ENCODE peak calls at places on chromosomes 3 and 15, in eight cellular contexts. One of them, this sample, is unnamed.

GRCh38 chr15:70035051-70035718 is 62.5 kb downstream of the TLE3 start:
- DNase-seq in breast epithelium: peak
- DNase-seq in stomach: no peak
- DNase-seq in transverse colon: no peak
- DNase-seq in GM23338: no peak
- DNase-seq in HCT116: no peak
- DNase-seq in spleen: peak
- DNase-seq in HL-60: no peak
- DNase-seq in this sample: no peak

GRCh38 chr15:68414591-68414990 is 17.4 kb downstream of the ITGA11 start:
- DNase-seq in HL-60: no peak
- DNase-seq in breast epithelium: no peak
- DNase-seq in stomach: no peak
- DNase-seq in spleen: no peak
- DNase-seq in HCT116: no peak
- DNase-seq in transverse colon: no peak
- DNase-seq in GM23338: no peak
- DNase-seq in this sample: no peak

GRCh38 chr3:128281461-128282367 is 128.4 kb downstream of the EEFSEC start:
- DNase-seq in breast epithelium: no peak
- DNase-seq in spleen: peak
- DNase-seq in transverse colon: no peak
- DNase-seq in stomach: no peak
- DNase-seq in HCT116: no peak
- DNase-seq in GM23338: no peak
- DNase-seq in HL-60: no peak
- DNase-seq in this sample: no peak

GRCh38 chr3:2823016-2823415 is 287.2 kb downstream of the IL5RA start:
- DNase-seq in breast epithelium: no peak
- DNase-seq in HCT116: no peak
- DNase-seq in spleen: no peak
- DNase-seq in stomach: no peak
- DNase-seq in HL-60: no peak
- DNase-seq in GM23338: no peak
- DNase-seq in transverse colon: no peak
- DNase-seq in this sample: no peak

GRCh38 chr3:123652346-123652984 is 67.6 kb upstream of the HACD2 start:
- DNase-seq in stomach: peak
- DNase-seq in transverse colon: peak
- DNase-seq in HCT116: peak
- DNase-seq in breast epithelium: peak
- DNase-seq in HL-60: peak
- DNase-seq in spleen: peak
- DNase-seq in GM23338: peak
- DNase-seq in this sample: peak

GRCh38 chr15:66724732-66725467 is 22.9 kb downstream of the SMAD6 start:
- DNase-seq in stomach: no peak
- DNase-seq in HL-60: no peak
- DNase-seq in spleen: no peak
- DNase-seq in GM23338: no peak
- DNase-seq in HCT116: no peak
- DNase-seq in transverse colon: no peak
- DNase-seq in breast epithelium: no peak
- DNase-seq in this sample: no peak

GRCh38 chr3:100170492-100170891 is 56.2 kb upstream of the FILIP1L start:
- DNase-seq in breast epithelium: no peak
- DNase-seq in transverse colon: no peak
- DNase-seq in HL-60: no peak
- DNase-seq in spleen: no peak
- DNase-seq in HCT116: no peak
- DNase-seq in stomach: no peak
- DNase-seq in GM23338: no peak
- DNase-seq in this sample: no peak

GRCh38 chr15:26028086-26028740 is 165.1 kb upstream of the ATP10A start:
- DNase-seq in transverse colon: no peak
- DNase-seq in HL-60: no peak
- DNase-seq in spleen: no peak
- DNase-seq in GM23338: peak
- DNase-seq in stomach: no peak
- DNase-seq in HCT116: no peak
- DNase-seq in breast epithelium: no peak
- DNase-seq in this sample: no peak

GRCh38 chr15:35547775-35548364 is 1.9 kb upstream of the DPH6 start:
- DNase-seq in GM23338: peak
- DNase-seq in stomach: no peak
- DNase-seq in spleen: no peak
- DNase-seq in HL-60: no peak
- DNase-seq in transverse colon: no peak
- DNase-seq in breast epithelium: no peak
- DNase-seq in HCT116: no peak
- DNase-seq in this sample: no peak

GRCh38 chr3:192296845-192297244 is 430.5 kb downstream of the FGF12 start:
- DNase-seq in stomach: no peak
- DNase-seq in HL-60: no peak
- DNase-seq in spleen: no peak
- DNase-seq in breast epithelium: no peak
- DNase-seq in HCT116: no peak
- DNase-seq in GM23338: no peak
- DNase-seq in transverse colon: no peak
- DNase-seq in this sample: no peak

GRCh38 chr3:157436583-157437300 is at the start of gene PTX3:
- DNase-seq in spleen: no peak
- DNase-seq in breast epithelium: no peak
- DNase-seq in GM23338: peak
- DNase-seq in stomach: no peak
- DNase-seq in HL-60: peak
- DNase-seq in HCT116: no peak
- DNase-seq in transverse colon: no peak
- DNase-seq in this sample: no peak

GRCh38 chr15:41660235-41661077 is at the start of gene MGA:
- DNase-seq in stomach: peak
- DNase-seq in breast epithelium: peak
- DNase-seq in spleen: peak
- DNase-seq in HL-60: peak
- DNase-seq in GM23338: peak
- DNase-seq in HCT116: peak
- DNase-seq in transverse colon: peak
- DNase-seq in this sample: peak

GRCh38 chr15:31159837-31160236 is 58.3 kb upstream of the TRPM1 start:
- DNase-seq in HCT116: no peak
- DNase-seq in transverse colon: no peak
- DNase-seq in spleen: peak
- DNase-seq in HL-60: no peak
- DNase-seq in GM23338: no peak
- DNase-seq in stomach: no peak
- DNase-seq in breast epithelium: no peak
- DNase-seq in this sample: no peak

GRCh38 chr15:85380860-85381535 is 595 bp downstream of the AKAP13 start:
- DNase-seq in transverse colon: peak
- DNase-seq in GM23338: peak
- DNase-seq in stomach: peak
- DNase-seq in spleen: peak
- DNase-seq in HL-60: peak
- DNase-seq in HCT116: no peak
- DNase-seq in breast epithelium: peak
- DNase-seq in this sample: peak

GRCh38 chr3:172249039-172249438 is 199.2 kb downstream of the GHSR start:
- DNase-seq in transverse colon: no peak
- DNase-seq in stomach: no peak
- DNase-seq in HCT116: no peak
- DNase-seq in HL-60: no peak
- DNase-seq in breast epithelium: no peak
- DNase-seq in GM23338: no peak
- DNase-seq in spleen: no peak
- DNase-seq in this sample: no peak

GRCh38 chr15:70320077-70320830 is 222.5 kb upstream of the TLE3 start:
- DNase-seq in breast epithelium: no peak
- DNase-seq in transverse colon: no peak
- DNase-seq in HL-60: peak
- DNase-seq in GM23338: no peak
- DNase-seq in HCT116: no peak
- DNase-seq in stomach: peak
- DNase-seq in spleen: no peak
- DNase-seq in this sample: no peak

GRCh38 chr15:51623386-51623938 is 891 bp upstream of the DMXL2 start:
- DNase-seq in breast epithelium: no peak
- DNase-seq in HCT116: no peak
- DNase-seq in GM23338: no peak
- DNase-seq in stomach: no peak
- DNase-seq in HL-60: peak
- DNase-seq in spleen: no peak
- DNase-seq in transverse colon: peak
- DNase-seq in this sample: peak

GRCh38 chr3:12931273-12931905 is 90.0 kb upstream of the RPL32 start:
- DNase-seq in HL-60: no peak
- DNase-seq in stomach: no peak
- DNase-seq in breast epithelium: no peak
- DNase-seq in spleen: no peak
- DNase-seq in GM23338: peak
- DNase-seq in HCT116: no peak
- DNase-seq in transverse colon: no peak
- DNase-seq in this sample: no peak

GRCh38 chr15:78047631-78048409 is 29.7 kb downstream of the TBC1D2B start:
- DNase-seq in GM23338: no peak
- DNase-seq in breast epithelium: no peak
- DNase-seq in HCT116: no peak
- DNase-seq in spleen: no peak
- DNase-seq in HL-60: peak
- DNase-seq in stomach: no peak
- DNase-seq in transverse colon: peak
- DNase-seq in this sample: no peak

GRCh38 chr3:53134631-53135232 is 4.5 kb upstream of the RFT1 start:
- DNase-seq in HL-60: peak
- DNase-seq in transverse colon: peak
- DNase-seq in stomach: peak
- DNase-seq in HCT116: peak
- DNase-seq in breast epithelium: peak
- DNase-seq in GM23338: peak
- DNase-seq in spleen: peak
- DNase-seq in this sample: peak

GRCh38 chr15:100340721-100341661 is 784 bp downstream of the ADAMTS17 start:
- DNase-seq in HCT116: no peak
- DNase-seq in HL-60: no peak
- DNase-seq in transverse colon: peak
- DNase-seq in spleen: peak
- DNase-seq in stomach: no peak
- DNase-seq in breast epithelium: no peak
- DNase-seq in GM23338: peak
- DNase-seq in this sample: no peak

GRCh38 chr3:180860180-180860858 is 52.2 kb upstream of the FXR1 start:
- DNase-seq in GM23338: no peak
- DNase-seq in transverse colon: no peak
- DNase-seq in HCT116: no peak
- DNase-seq in spleen: no peak
- DNase-seq in HL-60: no peak
- DNase-seq in breast epithelium: no peak
- DNase-seq in stomach: no peak
- DNase-seq in this sample: no peak
- H3K27ac ChIP-seq in GM23338: no peak
- H3K27ac ChIP-seq in transverse colon: no peak
- H3K27ac ChIP-seq in HCT116: no peak
- H3K27ac ChIP-seq in spleen: no peak
- H3K27ac ChIP-seq in HL-60: no peak
- H3K27ac ChIP-seq in breast epithelium: no peak
- H3K27ac ChIP-seq in stomach: no peak
- H3K27ac ChIP-seq in this sample: no peak

GRCh38 chr3:22691407-22691806 is 511.7 kb upstream of the UBE2E2 start:
- DNase-seq in stomach: no peak
- DNase-seq in GM23338: peak
- DNase-seq in spleen: no peak
- DNase-seq in HCT116: no peak
- DNase-seq in HL-60: no peak
- DNase-seq in transverse colon: no peak
- DNase-seq in breast epithelium: no peak
- DNase-seq in this sample: no peak

GRCh38 chr3:22692239-22692638 is 510.9 kb upstream of the UBE2E2 start:
- DNase-seq in HL-60: no peak
- DNase-seq in stomach: no peak
- DNase-seq in breast epithelium: no peak
- DNase-seq in spleen: no peak
- DNase-seq in transverse colon: no peak
- DNase-seq in GM23338: no peak
- DNase-seq in HCT116: no peak
- DNase-seq in this sample: no peak
- TF ChIP-seq POLR2AphosphoS5 in HL-60: no peak
- TF ChIP-seq POLR2AphosphoS5 in stomach: no peak
- TF ChIP-seq POLR2AphosphoS5 in breast epithelium: no peak
- TF ChIP-seq POLR2AphosphoS5 in spleen: no peak
- TF ChIP-seq POLR2AphosphoS5 in transverse colon: no peak
- TF ChIP-seq POLR2AphosphoS5 in GM23338: no peak
- TF ChIP-seq POLR2AphosphoS5 in HCT116: no peak
- TF ChIP-seq POLR2AphosphoS5 in this sample: no peak

GRCh38 chr3:161314836-161315391 is 56.4 kb downstream of the SPTSSB start:
- DNase-seq in transverse colon: no peak
- DNase-seq in spleen: no peak
- DNase-seq in HL-60: no peak
- DNase-seq in HCT116: no peak
- DNase-seq in breast epithelium: no peak
- DNase-seq in GM23338: no peak
- DNase-seq in stomach: no peak
- DNase-seq in this sample: no peak
- H3K27ac ChIP-seq in transverse colon: no peak
- H3K27ac ChIP-seq in spleen: no peak
- H3K27ac ChIP-seq in HL-60: no peak
- H3K27ac ChIP-seq in HCT116: no peak
- H3K27ac ChIP-seq in breast epithelium: no peak
- H3K27ac ChIP-seq in GM23338: no peak
- H3K27ac ChIP-seq in stomach: no peak
- H3K27ac ChIP-seq in this sample: no peak

DNA sequence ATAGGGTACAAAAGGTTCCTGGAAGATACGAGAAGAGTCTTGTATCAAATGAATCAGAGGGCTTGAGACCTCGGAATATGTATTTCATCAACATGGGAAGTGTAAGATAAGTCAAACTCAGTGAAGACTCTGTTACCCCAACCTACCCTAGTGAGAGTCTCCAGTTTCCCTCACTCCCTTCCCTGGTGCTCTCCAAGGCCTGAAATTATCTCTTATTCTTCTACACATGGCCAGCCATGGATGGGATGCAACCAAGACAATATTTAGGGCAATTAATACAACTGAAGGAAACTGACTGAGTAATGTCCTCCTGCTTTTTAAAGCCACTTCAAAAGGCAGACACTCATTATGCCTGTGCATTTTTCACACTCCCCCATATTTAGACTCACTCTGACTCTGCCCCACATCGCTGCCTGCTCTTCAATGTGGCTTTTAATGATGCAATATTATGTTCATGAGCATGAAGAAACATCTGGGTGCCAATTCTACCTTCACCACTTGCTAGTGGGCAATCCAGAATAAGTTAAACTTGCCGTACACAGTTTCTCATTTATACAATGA is 137.1 kb upstream of the THBS1 start:
- DNase-seq in GM23338: no peak
- DNase-seq in HCT116: no peak
- DNase-seq in transverse colon: no peak
- DNase-seq in breast epithelium: no peak
- DNase-seq in stomach: no peak
- DNase-seq in spleen: no peak
- DNase-seq in HL-60: no peak
- DNase-seq in this sample: no peak
- TF ChIP-seq POLR2AphosphoS5 in GM23338: no peak
- TF ChIP-seq POLR2AphosphoS5 in HCT116: no peak
- TF ChIP-seq POLR2AphosphoS5 in transverse colon: no peak
- TF ChIP-seq POLR2AphosphoS5 in breast epithelium: no peak
- TF ChIP-seq POLR2AphosphoS5 in stomach: no peak
- TF ChIP-seq POLR2AphosphoS5 in spleen: no peak
- TF ChIP-seq POLR2AphosphoS5 in HL-60: no peak
- TF ChIP-seq POLR2AphosphoS5 in this sample: no peak

GRCh38 chr3:45975696-45976095 is 19.9 kb downstream of the FYCO1 start:
- DNase-seq in stomach: no peak
- DNase-seq in spleen: no peak
- DNase-seq in transverse colon: no peak
- DNase-seq in HL-60: no peak
- DNase-seq in breast epithelium: no peak
- DNase-seq in GM23338: no peak
- DNase-seq in HCT116: no peak
- DNase-seq in this sample: no peak
- H3K27ac ChIP-seq in stomach: peak
- H3K27ac ChIP-seq in spleen: peak
- H3K27ac ChIP-seq in transverse colon: peak
- H3K27ac ChIP-seq in HL-60: no peak
- H3K27ac ChIP-seq in breast epithelium: peak
- H3K27ac ChIP-seq in GM23338: no peak
- H3K27ac ChIP-seq in HCT116: no peak
- H3K27ac ChIP-seq in this sample: peak

This sample was measured in prostate gland.